ENCODE peak calls at places on chromosome 12, in ten cellular contexts. Q, W, X, T, O, J, Z, B, G and U are unnamed samples.

GRCh38 chr12:54935235-54935951 is 49.2 kb downstream of the TESPA1 start:
- DNase-seq in Q (peak; percentile 21), W (peak; percentile 49), X (no peak), T (peak; percentile 50), O (peak; percentile 92), J (peak; percentile 45), Z (no peak), B (no peak), G (no peak), U (peak; percentile 6)

GRCh38 chr12:60035835-60036234 is 440.0 kb downstream of the SLC16A7 start:
- DNase-seq in Q (no peak), W (no peak), X (no peak), T (no peak), O (no peak), J (no peak), Z (no peak), B (no peak), G (no peak), U (no peak)

GRCh38 chr12:18747960-18748359 is 10.0 kb downstream of the CAPZA3 start:
- DNase-seq in Q (no peak), W (peak; percentile 8), X (no peak), T (no peak), O (no peak), J (peak; percentile 21), Z (peak; percentile 65), B (no peak), G (no peak), U (no peak)

GRCh38 chr12:78305808-78306207 is 475.1 kb downstream of the NAV3 start:
- DNase-seq in Q (no peak), W (no peak), X (no peak), T (no peak), O (no peak), J (no peak), Z (no peak), B (no peak), G (no peak), U (no peak)

GRCh38 chr12:52213541-52214420 is 19.3 kb upstream of the KRT7 start:
- DNase-seq in Q (peak; percentile 82), W (peak; percentile 89), X (peak; percentile 76), T (peak; percentile 50), O (no peak), J (peak; percentile 87), Z (peak; percentile 88), B (peak; percentile 66), G (peak; percentile 96), U (peak; percentile 35)

GRCh38 chr12:116534341-116535121 is 24.6 kb upstream of the MAP1LC3B2 start:
- DNase-seq in Q (no peak), W (peak; percentile 44), X (no peak), T (no peak), O (no peak), J (no peak), Z (no peak), B (peak; percentile 18), G (peak; percentile 52), U (no peak)

GRCh38 chr12:122402264-122402663 is 20.2 kb downstream of the CLIP1 start:
- DNase-seq in Q (no peak), W (no peak), X (no peak), T (no peak), O (no peak), J (no peak), Z (no peak), B (no peak), G (no peak), U (no peak)

GRCh38 chr12:64029013-64029857 is 184.7 kb downstream of the SRGAP1 start:
- DNase-seq in Q (no peak), W (no peak), X (no peak), T (no peak), O (no peak), J (no peak), Z (no peak), B (no peak), G (no peak), U (no peak)

GRCh38 chr12:115776399-115776798 is 501.1 kb downstream of the MED13L start:
- DNase-seq in Q (no peak), W (no peak), X (no peak), T (no peak), O (no peak), J (no peak), Z (no peak), B (no peak), G (no peak), U (no peak)

GRCh38 chr12:21971344-21971743 is 30.1 kb upstream of the ABCC9 start:
- DNase-seq in Q (no peak), W (no peak), X (no peak), T (no peak), O (no peak), J (no peak), Z (peak; percentile 37), B (no peak), G (peak; percentile 68), U (no peak)

GRCh38 chr12:25552681-25553080 is 402 bp downstream of the LMNTD1 start:
- DNase-seq in Q (no peak), W (no peak), X (no peak), T (no peak), O (no peak), J (no peak), Z (no peak), B (no peak), G (no peak), U (no peak)

GRCh38 chr12:52206309-52207040 is 14.7 kb upstream of the KRT80 start:
- DNase-seq in Q (no peak), W (no peak), X (no peak), T (peak; percentile 37), O (no peak), J (peak; percentile 15), Z (no peak), B (no peak), G (no peak), U (no peak)

GRCh38 chr12:2324375-2324774 is 271.6 kb downstream of the CACNA1C start:
- DNase-seq in Q (no peak), W (no peak), X (no peak), T (no peak), O (no peak), J (no peak), Z (no peak), B (no peak), G (no peak), U (no peak)

GRCh38 chr12:122964439-122965257 is 1.6 kb downstream of the ABCB9 start:
- DNase-seq in Q (no peak), W (no peak), X (no peak), T (no peak), O (no peak), J (no peak), Z (no peak), B (no peak), G (no peak), U (no peak)

GRCh38 chr12:130249376-130249775 is 87.1 kb downstream of the FZD10 start:
- DNase-seq in Q (no peak), W (no peak), X (no peak), T (no peak), O (no peak), J (no peak), Z (no peak), B (no peak), G (no peak), U (no peak)

GRCh38 chr12:50062733-50063452 is 5.5 kb downstream of the ASIC1 start:
- DNase-seq in Q (no peak), W (no peak), X (no peak), T (no peak), O (no peak), J (no peak), Z (no peak), B (peak; percentile 22), G (no peak), U (no peak)

GRCh38 chr12:78473136-78473535 is 391.4 kb upstream of the SYT1 start:
- DNase-seq in Q (no peak), W (peak; percentile 8), X (no peak), T (no peak), O (no peak), J (peak; percentile 15), Z (no peak), B (no peak), G (no peak), U (no peak)

GRCh38 chr12:57822392-57823130 is 4.0 kb upstream of the AVIL start:
- DNase-seq in Q (no peak), W (no peak), X (no peak), T (no peak), O (no peak), J (no peak), Z (no peak), B (no peak), G (no peak), U (no peak)
- H3K27ac ChIP-seq in Q (no peak overlapping the region), W (no peak overlapping the region), X (no peak overlapping the region), T (no peak overlapping the region), O (no peak overlapping the region), J (no peak overlapping the region), Z (no peak overlapping the region), B (peak overlapping the region; percentile 9), G (no peak overlapping the region), U (no peak overlapping the region)

GRCh38 chr12:58814036-58814435 is 106.3 kb downstream of the LRIG3 start:
- DNase-seq in Q (no peak), W (no peak), X (no peak), T (no peak), O (no peak), J (no peak), Z (peak; percentile 18), B (no peak), G (no peak), U (no peak)
- H3K27ac ChIP-seq in Q (no peak overlapping the region), W (no peak overlapping the region), X (no peak overlapping the region), T (no peak overlapping the region), O (no peak overlapping the region), J (no peak overlapping the region), Z (no peak overlapping the region), B (no peak overlapping the region), G (no peak overlapping the region), U (no peak overlapping the region)

GRCh38 chr12:131950182-131950913 is 606 bp downstream of the EP400 start:
- DNase-seq in Q (no peak), W (peak; percentile 60), X (no peak), T (peak; percentile 59), O (no peak), J (no peak), Z (peak; percentile 50), B (no peak), G (no peak), U (no peak)

GRCh38 chr12:131947482-131948027 is 2.2 kb upstream of the EP400 start:
- DNase-seq in Q (no peak), W (no peak), X (no peak), T (no peak), O (no peak), J (no peak), Z (no peak), B (no peak), G (peak; percentile 48), U (no peak)

GRCh38 chr12:131948166-131948712 is 1.5 kb upstream of the EP400 start:
- DNase-seq in Q (no peak), W (no peak), X (no peak), T (no peak), O (no peak), J (no peak), Z (no peak), B (no peak), G (peak; percentile 16), U (no peak)

GRCh38 chr12:131946757-131947156 is 3.0 kb upstream of the EP400 start:
- DNase-seq in Q (no peak), W (no peak), X (no peak), T (peak; percentile 8), O (no peak), J (no peak), Z (no peak), B (no peak), G (peak; percentile 32), U (no peak)

GRCh38 chr12:131949431-131950181 is at the start of gene EP400:
- DNase-seq in Q (peak; percentile 88), W (peak; percentile 99), X (peak; percentile 92), T (peak; percentile 96), O (peak; percentile 44), J (peak; percentile 96), Z (peak; percentile 99), B (peak; percentile 94), G (peak; percentile 93), U (peak; percentile 90)
- H3K27ac ChIP-seq in Q (peak within 1 kb of the TSS; percentile 65), W (peak within 1 kb of the TSS; percentile 84), X (peak within 1 kb of the TSS; percentile 82), T (peak within 1 kb of the TSS; percentile 69), O (peak within 1 kb of the TSS; percentile 52), J (peak within 1 kb of the TSS; percentile 81), Z (peak within 1 kb of the TSS; percentile 82), B (peak within 1 kb of the TSS; percentile 74), G (no peak within 1 kb of the TSS), U (peak within 1 kb of the TSS; percentile 70)

GRCh38 chr12:124613151-124613585 is 45.8 kb upstream of the NCOR2 start:
- DNase-seq in Q (no peak), W (peak; percentile 53), X (no peak), T (no peak), O (no peak), J (no peak), Z (no peak), B (no peak), G (no peak), U (no peak)
- H3K27ac ChIP-seq in Q (no peak overlapping the region), W (peak overlapping the region; percentile 18), X (no peak overlapping the region), T (no peak overlapping the region), O (no peak overlapping the region), J (no peak overlapping the region), Z (no peak overlapping the region), B (no peak overlapping the region), G (no peak overlapping the region), U (no peak overlapping the region)